ENCODE peak calls at places on chromosomes 1 and 21, in six cellular contexts. T is lower lobe of right lung, D is activated B cell treated with CpG ODN at 0.5 μM for 24 hours, B is upper lobe of right lung, Z is choroid plexus epithelial cell, A is uterus. L is an unnamed sample.

GRCh38 chr1:213622365-213623087 is 365.2 kb upstream of the PROX1 start:
- DNase-seq in B (no peak), T (no peak), Z (no peak), A (no peak), D (no peak), L (no peak)

GRCh38 chr1:107141491-107142369 is 891 bp downstream of the NTNG1 start:
- DNase-seq in D (peak), T (peak), A (no peak), Z (peak), B (peak), L (no peak)

GRCh38 chr1:107076846-107077245 is 20.4 kb downstream of the PRMT6 start:
- DNase-seq in A (no peak), B (no peak), T (no peak), Z (peak), D (no peak), L (no peak)

GRCh38 chr1:178684111-178684510 is 40.9 kb upstream of the RALGPS2 start:
- DNase-seq in A (no peak), B (no peak), T (no peak), D (no peak), Z (peak), L (no peak)

GRCh38 chr1:171762143-171762563 is 19.3 kb upstream of the METTL13 start:
- DNase-seq in A (no peak), Z (no peak), B (no peak), D (no peak), T (no peak), L (no peak)

GRCh38 chr1:32393832-32394140 is 455 bp downstream of the BSDC1 start:
- DNase-seq in T (peak), A (no peak), Z (peak), B (no peak), D (no peak), L (no peak)

GRCh38 chr1:114833421-114833820 is 21.2 kb upstream of the SYCP1 start:
- DNase-seq in Z (no peak), D (no peak), A (no peak), B (no peak), T (no peak), L (no peak)

GRCh38 chr1:229556551-229556950 is 2.0 kb downstream of the ABCB10 start:
- DNase-seq in B (no peak), T (no peak), D (no peak), A (no peak), Z (no peak), L (no peak)

GRCh38 chr1:236489710-236490377 is 33.9 kb upstream of the LGALS8 start:
- DNase-seq in D (no peak), Z (peak), T (no peak), A (no peak), B (no peak), L (no peak)

GRCh38 chr1:176670853-176671252 is 207.9 kb downstream of the PAPPA2 start:
- DNase-seq in A (no peak), D (no peak), Z (no peak), T (no peak), B (no peak), L (no peak)

GRCh38 chr1:40045766-40046165 is 5.2 kb downstream of the CAP1 start:
- DNase-seq in D (no peak), Z (no peak), A (no peak), T (no peak), B (no peak), L (no peak)

GRCh38 chr1:101244842-101245574 is 8.2 kb downstream of the S1PR1 start:
- DNase-seq in Z (no peak), A (no peak), T (no peak), D (no peak), B (no peak), L (no peak)

GRCh38 chr1:35466120-35466519 is 91.1 kb downstream of the KIAA0319L start:
- DNase-seq in D (no peak), A (no peak), Z (no peak), T (no peak), B (no peak), L (no peak)

GRCh38 chr1:235468970-235469369 is 35.3 kb downstream of the B3GALNT2 start:
- DNase-seq in D (no peak), B (no peak), T (no peak), A (no peak), Z (peak), L (no peak)
- TF ChIP-seq CTCF in D (no peak), B (no peak), T (no peak), A (no peak), Z (peak), L (no peak)

DNA sequence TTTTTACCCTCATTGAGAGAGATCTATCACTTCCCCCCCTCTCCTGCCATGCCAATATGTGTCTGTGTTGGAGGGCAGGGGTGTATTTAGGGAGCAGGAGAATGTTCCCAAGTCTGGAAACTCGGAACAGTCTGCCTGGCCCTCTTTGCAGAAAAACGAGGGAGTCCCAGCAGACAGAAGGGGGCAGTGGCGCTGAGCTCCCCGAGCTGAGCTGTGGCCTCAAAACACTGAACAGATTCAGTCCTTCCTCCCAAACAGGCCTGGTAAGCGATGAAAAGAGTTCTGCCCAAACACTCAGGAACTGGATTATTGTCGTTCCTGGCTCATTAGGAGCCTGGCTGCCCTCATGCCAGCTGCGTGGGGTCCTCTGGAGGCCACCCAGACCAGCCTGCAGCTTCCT is 981 bp downstream of the CLDN14 start:
- DNase-seq in A (no peak), T (no peak), D (no peak), B (no peak), Z (no peak), L (no peak)
- TF ChIP-seq CTCF in A (no peak), T (no peak), D (no peak), B (no peak), Z (peak), L (no peak)

GRCh38 chr1:181508486-181509165 is 25.3 kb downstream of the CACNA1E start:
- DNase-seq in A (no peak), B (no peak), Z (no peak), D (no peak), T (no peak), L (no peak)

GRCh38 chr1:181501612-181502011 is 18.3 kb downstream of the CACNA1E start:
- DNase-seq in D (no peak), A (no peak), Z (no peak), B (no peak), T (no peak), L (no peak)

GRCh38 chr1:181506563-181507353 is 23.4 kb downstream of the CACNA1E start:
- DNase-seq in T (no peak), B (no peak), Z (no peak), D (no peak), A (no peak), L (no peak)

GRCh38 chr1:181503130-181503810 is 20.0 kb downstream of the CACNA1E start:
- DNase-seq in B (no peak), Z (no peak), D (no peak), T (no peak), A (peak), L (no peak)

GRCh38 chr1:181504294-181505115 is 21.2 kb downstream of the CACNA1E start:
- DNase-seq in D (no peak), Z (peak), T (no peak), B (no peak), A (no peak), L (no peak)
- TF ChIP-seq CTCF in D (no peak), Z (peak), T (no peak), B (no peak), A (no peak), L (no peak)

DNA sequence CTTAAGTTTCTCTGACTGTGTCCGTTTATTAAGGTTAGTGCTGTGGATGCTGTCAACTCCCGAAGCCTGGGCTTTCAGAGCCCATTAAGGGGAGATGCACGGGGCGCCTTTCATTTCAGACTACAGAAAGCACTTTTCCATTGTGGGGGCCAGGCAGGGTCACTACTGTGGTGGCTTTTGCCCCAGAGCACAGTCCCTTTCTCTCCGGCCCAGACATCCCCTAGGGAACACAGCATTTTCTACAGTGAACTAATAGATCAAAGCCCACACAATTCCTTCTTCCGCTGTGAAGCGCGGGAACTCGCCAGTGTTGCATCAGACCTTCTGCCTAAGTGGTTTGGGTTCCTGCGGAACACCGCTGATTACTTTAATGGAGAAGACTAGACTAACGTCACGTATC is 26.8 kb upstream of the MAP1LC3C start:
- DNase-seq in Z (no peak), A (no peak), B (no peak), D (no peak), T (no peak), L (no peak)
- TF ChIP-seq CTCF in Z (no peak), A (no peak), B (no peak), D (no peak), T (no peak), L (no peak)

GRCh38 chr1:43367026-43367903 is 546 bp downstream of the ELOVL1 start:
- DNase-seq in Z (peak), A (peak), T (peak), B (peak), D (peak), L (no peak)

GRCh38 chr1:43366601-43367025 is 1.2 kb downstream of the ELOVL1 start:
- DNase-seq in A (no peak), D (no peak), T (no peak), B (no peak), Z (no peak), L (no peak)

GRCh38 chr1:43368646-43369020 is 822 bp upstream of the ELOVL1 start:
- DNase-seq in D (no peak), B (no peak), T (no peak), Z (no peak), A (no peak), L (no peak)

GRCh38 chr1:43366179-43366578 is 1.6 kb downstream of the ELOVL1 start:
- DNase-seq in D (no peak), B (peak), Z (no peak), T (peak), A (no peak), L (no peak)

DNA sequence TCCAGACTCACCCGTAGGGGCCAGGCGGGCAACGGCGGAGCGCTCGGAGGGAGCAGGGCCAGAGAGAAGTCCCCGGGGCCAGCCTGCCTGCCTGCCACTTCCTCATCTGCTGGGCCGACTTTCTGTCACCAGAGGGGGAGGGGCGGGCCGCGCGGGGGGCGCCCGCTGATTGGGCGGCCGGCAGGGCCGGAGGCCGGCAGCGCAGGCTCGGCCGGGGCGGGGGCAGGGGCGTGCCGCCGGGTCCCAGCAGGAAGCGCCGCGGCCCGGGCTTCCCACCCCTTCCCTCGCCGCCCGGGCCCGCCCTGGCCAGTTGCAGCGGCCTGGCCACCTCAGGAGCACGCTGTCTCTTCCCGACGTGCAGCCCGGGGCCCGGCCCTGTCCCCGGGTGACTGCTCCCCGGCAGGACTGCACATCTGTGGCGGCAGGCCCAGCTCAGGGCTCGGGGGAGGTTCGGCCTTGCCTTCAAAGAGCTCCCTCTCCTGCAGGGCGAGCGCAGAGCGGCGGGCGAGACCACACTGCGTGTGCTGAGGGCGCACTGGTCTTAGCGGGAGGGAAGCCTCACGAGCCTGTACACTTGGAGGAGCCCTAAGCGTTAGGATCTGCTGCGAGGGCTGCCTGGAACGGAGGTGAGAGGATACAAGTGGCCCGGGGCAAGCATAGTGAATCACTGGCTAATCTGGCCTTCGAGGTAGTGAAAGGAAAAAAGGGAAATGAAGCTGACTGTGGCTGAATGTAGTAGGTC is at the start of gene ELOVL1:
- DNase-seq in T (peak), Z (peak), A (peak), B (peak), D (peak), L (peak)
- TF ChIP-seq CTCF in T (no peak), Z (peak), A (no peak), B (peak), D (no peak), L (no peak)

GRCh38 chr1:3410435-3410915 is 44.0 kb upstream of the ARHGEF16 start:
- DNase-seq in Z (no peak), T (no peak), A (no peak), D (no peak), B (no peak), L (no peak)
- TF ChIP-seq CTCF in Z (no peak), T (no peak), A (no peak), D (no peak), B (no peak), L (no peak)

GRCh38 chr1:31065310-31066217 is at the start of gene PUM1:
- DNase-seq in B (peak), D (peak), A (peak), T (peak), Z (peak), L (peak)
- TF ChIP-seq CTCF in B (peak), D (no peak), A (no peak), T (no peak), Z (no peak), L (no peak)

GRCh38 chr1:42703888-42704464 is 21.8 kb downstream of the YBX1 start:
- DNase-seq in A (no peak), D (no peak), B (no peak), Z (no peak), T (no peak), L (no peak)
- TF ChIP-seq CTCF in A (no peak), D (no peak), B (no peak), Z (no peak), T (no peak), L (no peak)